ENCODE peak calls at places on chromosomes 6 and 20, in seven cellular contexts. M is stomach, G is cardiac muscle cell, P is T-helper 9 cell, W is anterior cingulate cortex, A is SHP77, B is upper lobe of right lung. N is an unnamed sample.

GRCh38 chr6:153729189-153729588 is 309.9 kb upstream of the OPRM1 start:
- DNase-seq in M (no peak), G (no peak), P (no peak), W (no peak), A (no peak), B (no peak), N (no peak)

GRCh38 chr6:134689676-134690447 is 260.0 kb downstream of the ALDH8A1 start:
- DNase-seq in M (peak), G (no peak), P (no peak), W (no peak), A (no peak), B (no peak), N (no peak)

GRCh38 chr6:131282417-131282816 is 147.2 kb downstream of the AKAP7 start:
- DNase-seq in M (no peak), G (no peak), P (no peak), W (no peak), A (no peak), B (no peak), N (no peak)

GRCh38 chr6:33392168-33392947 is 735 bp downstream of the KIFC1 start:
- DNase-seq in M (no peak), G (peak), P (no peak), W (no peak), A (no peak), B (no peak), N (no peak)

GRCh38 chr6:40804905-40805304 is 217.7 kb upstream of the LRFN2 start:
- DNase-seq in M (no peak), G (no peak), P (no peak), W (no peak), A (no peak), B (no peak), N (no peak)

GRCh38 chr6:4351857-4352669 is 216.7 kb upstream of the ECI2 start:
- DNase-seq in M (peak), G (peak), P (no peak), W (peak), A (no peak), B (no peak), N (no peak)

GRCh38 chr6:39062014-39062740 is 13.6 kb downstream of the GLP1R start:
- DNase-seq in M (no peak), G (no peak), P (no peak), W (no peak), A (no peak), B (no peak), N (no peak)

GRCh38 chr6:55009114-55009513 is 162.5 kb downstream of the FAM83B start:
- DNase-seq in M (no peak), G (no peak), P (no peak), W (no peak), A (no peak), B (peak), N (no peak)

GRCh38 chr20:62306440-62307187 is 3.8 kb downstream of the ADRM1 start:
- DNase-seq in M (no peak), G (no peak), P (no peak), W (no peak), A (no peak), B (no peak), N (no peak)

GRCh38 chr6:35063701-35064507 is 77.2 kb downstream of the TCP11 start:
- DNase-seq in M (no peak), G (peak), P (no peak), W (no peak), A (no peak), B (no peak), N (no peak)

GRCh38 chr6:7157752-7158616 is 50.2 kb downstream of the RREB1 start:
- DNase-seq in M (no peak), G (no peak), P (no peak), W (no peak), A (no peak), B (no peak), N (no peak)

GRCh38 chr6:165486183-165487137 is 176.6 kb downstream of the PDE10A start:
- DNase-seq in M (no peak), G (peak), P (no peak), W (no peak), A (no peak), B (no peak), N (no peak)

GRCh38 chr6:169313347-169314010 is 59.8 kb upstream of the THBS2 start:
- DNase-seq in M (no peak), G (no peak), P (no peak), W (no peak), A (no peak), B (no peak), N (no peak)

GRCh38 chr20:20364016-20364746 is 3.7 kb upstream of the INSM1 start:
- DNase-seq in M (no peak), G (no peak), P (no peak), W (no peak), A (peak), B (no peak), N (no peak)

GRCh38 chr6:79076160-79076559 is 1.9 kb downstream of the PHIP start:
- DNase-seq in M (no peak), G (peak), P (no peak), W (no peak), A (no peak), B (no peak), N (no peak)

GRCh38 chr20:11979306-11980128 is 61.8 kb downstream of the BTBD3 start:
- DNase-seq in M (no peak), G (no peak), P (no peak), W (no peak), A (no peak), B (no peak), N (no peak)

GRCh38 chr6:18343741-18344140 is 43.4 kb upstream of the RNF144B start:
- DNase-seq in M (no peak), G (peak), P (no peak), W (no peak), A (no peak), B (no peak), N (no peak)

GRCh38 chr20:59403962-59404314 is 103.5 kb downstream of the EDN3 start:
- DNase-seq in M (no peak), G (no peak), P (no peak), W (no peak), A (no peak), B (no peak), N (no peak)